ENCODE peak calls at places on chromosomes 7 and 10, in six cellular contexts. Y, C, U, R, E and T are unnamed samples.

GRCh38 chr7:665251-665650 is 61.2 kb upstream of the DNAAF5 start:
- DNase-seq in Y (peak; percentile 65), R (no peak), U (peak; percentile 56), C (no peak), E (peak; percentile 37), T (no peak)

GRCh38 chr7:157476654-157477549 is 140.1 kb downstream of the DNAJB6 start:
- DNase-seq in U (peak; percentile 41), E (no peak), R (no peak), C (no peak), Y (no peak), T (no peak)

GRCh38 chr10:14332895-14333294 is 2.2 kb upstream of the FRMD4A start:
- DNase-seq in E (no peak), C (no peak), R (no peak), U (no peak), Y (no peak), T (no peak)

GRCh38 chr7:113289140-113289740 is 170.9 kb upstream of the SMIM30 start:
- DNase-seq in C (no peak), E (peak; percentile 39), R (no peak), U (no peak), Y (peak; percentile 53), T (no peak)

GRCh38 chr10:126468876-126469643 is 80.8 kb upstream of the ADAM12 start:
- DNase-seq in C (no peak), R (no peak), Y (peak; percentile 77), E (no peak), U (no peak), T (no peak)

GRCh38 chr7:1343551-1343950 is 110.9 kb downstream of the UNCX start:
- DNase-seq in R (no peak), U (no peak), E (no peak), C (no peak), Y (no peak), T (peak; percentile 70)

GRCh38 chr7:68699090-68699711 is 899.1 kb upstream of the AUTS2 start:
- DNase-seq in C (no peak), U (no peak), R (no peak), Y (peak; percentile 97), E (no peak), T (no peak)

GRCh38 chr7:130141161-130141857 is 63.9 kb downstream of the TMEM209 start:
- DNase-seq in C (peak; percentile 81), E (peak; percentile 93), Y (peak; percentile 84), R (peak; percentile 54), U (peak; percentile 85), T (peak; percentile 89)

GRCh38 chr10:102596506-102596971 is 47.7 kb upstream of the TRIM8 start:
- DNase-seq in U (peak; percentile 65), R (peak; percentile 32), Y (peak; percentile 54), E (peak; percentile 83), C (peak; percentile 62), T (no peak)

GRCh38 chr10:2980791-2981360 is 86.5 kb upstream of the PFKP start:
- DNase-seq in Y (peak; percentile 78), C (no peak), U (no peak), R (no peak), E (no peak), T (no peak)

GRCh38 chr10:33161550-33162247 is 172.8 kb downstream of the NRP1 start:
- DNase-seq in R (no peak), Y (no peak), E (no peak), U (no peak), C (no peak), T (no peak)

GRCh38 chr10:122981066-122981464 is 864 bp downstream of the PSTK start:
- DNase-seq in E (peak; percentile 46), U (no peak), C (no peak), R (no peak), Y (peak; percentile 48), T (no peak)

GRCh38 chr7:130683026-130683425 is 3.3 kb downstream of the TSGA13 start:
- DNase-seq in Y (peak; percentile 26), U (no peak), R (no peak), C (no peak), E (no peak), T (no peak)

GRCh38 chr10:132608511-132609195 is 71.1 kb downstream of the INPP5A start:
- DNase-seq in Y (no peak), C (no peak), U (no peak), E (no peak), R (no peak), T (peak; percentile 80)

GRCh38 chr10:92517034-92517655 is 56.7 kb downstream of the IDE start:
- DNase-seq in E (peak; percentile 88), C (peak; percentile 64), U (peak; percentile 56), R (no peak), Y (peak; percentile 62), T (peak; percentile 44)

GRCh38 chr7:149196151-149196704 is 882 bp downstream of the ZNF282 start:
- DNase-seq in E (no peak), U (no peak), Y (no peak), R (no peak), C (peak; percentile 9), T (no peak)

GRCh38 chr10:29709484-29710002 is 74.8 kb upstream of the SVIL start:
- DNase-seq in U (no peak), C (no peak), E (no peak), R (no peak), Y (no peak), T (no peak)

GRCh38 chr7:13198036-13198435 is 510.6 kb downstream of the ARL4A start:
- DNase-seq in E (no peak), R (no peak), C (no peak), U (no peak), Y (peak; percentile 47), T (no peak)

GRCh38 chr10:93440591-93441012 is 41.5 kb downstream of the MYOF start:
- DNase-seq in C (no peak), Y (peak; percentile 51), R (no peak), E (no peak), U (no peak), T (no peak)

GRCh38 chr7:151871189-151871735 is 5.7 kb downstream of the PRKAG2 start:
- DNase-seq in R (peak; percentile 10), E (no peak), U (no peak), Y (no peak), C (no peak), T (no peak)

GRCh38 chr7:151868805-151869188 is 8.1 kb downstream of the PRKAG2 start:
- DNase-seq in E (no peak), U (no peak), R (no peak), Y (no peak), C (no peak), T (no peak)

GRCh38 chr7:151869457-151869856 is 7.5 kb downstream of the PRKAG2 start:
- DNase-seq in E (no peak), C (no peak), R (peak; percentile 10), U (no peak), Y (no peak), T (no peak)

GRCh38 chr7:151871904-151872303 is 5.0 kb downstream of the PRKAG2 start:
- DNase-seq in E (no peak), Y (no peak), U (no peak), C (no peak), R (peak; percentile 13), T (no peak)

DNA sequence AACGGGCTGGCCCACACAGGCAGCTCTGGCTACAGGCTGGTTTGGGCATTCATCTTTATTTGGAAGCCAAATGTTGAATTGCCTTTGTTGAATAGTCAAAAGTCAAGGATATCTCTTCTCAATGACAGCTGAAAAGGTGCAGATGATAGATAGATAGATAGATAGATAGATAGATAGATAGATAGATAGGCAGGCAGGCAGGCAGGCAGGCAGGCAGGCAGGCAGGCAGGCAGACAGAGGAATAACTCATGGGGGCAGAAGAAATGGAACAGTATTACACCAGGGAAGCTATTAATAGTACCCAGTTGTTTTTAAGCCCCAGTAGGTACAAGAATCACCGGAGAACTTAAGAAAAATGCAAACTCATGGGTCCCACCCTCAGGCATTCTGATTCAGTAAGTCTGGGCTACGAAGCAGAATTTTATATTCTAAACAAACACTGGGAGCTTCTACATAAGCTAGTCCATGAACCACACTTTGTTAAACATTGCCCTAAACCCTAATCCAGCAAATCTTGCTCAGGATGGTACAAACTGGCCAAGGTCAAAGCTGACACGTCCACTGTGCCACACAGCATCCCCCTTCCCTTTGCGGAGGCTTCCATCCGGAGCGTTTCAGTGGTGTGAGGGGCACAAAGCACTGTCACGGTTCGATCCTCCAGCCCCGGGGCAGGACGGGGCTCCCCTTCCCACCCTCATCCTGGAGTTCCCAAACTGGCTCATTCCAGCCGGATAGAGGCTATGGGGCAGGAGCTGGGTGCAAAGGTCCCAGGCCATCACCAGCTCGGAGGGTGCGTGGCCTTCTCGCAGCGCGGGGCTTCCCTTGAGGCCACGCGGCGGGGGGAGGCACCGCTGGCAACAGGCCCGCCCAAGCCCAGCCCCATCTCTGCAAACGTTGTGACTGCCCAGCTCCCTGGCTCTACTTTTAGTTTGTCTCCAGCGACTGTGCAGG is 6.7 kb downstream of the PRKAG2 start:
- DNase-seq in Y (no peak), R (peak; percentile 12), C (no peak), U (no peak), E (no peak), T (no peak)
- H3K9me3 ChIP-seq in Y (no peaks in the 10 kb centered on the region), R (no peaks in the 10 kb centered on the region), C (no peaks in the 10 kb centered on the region), U (no peaks in the 10 kb centered on the region), E (no peaks in the 10 kb centered on the region), T (no peaks in the 10 kb centered on the region)

DNA sequence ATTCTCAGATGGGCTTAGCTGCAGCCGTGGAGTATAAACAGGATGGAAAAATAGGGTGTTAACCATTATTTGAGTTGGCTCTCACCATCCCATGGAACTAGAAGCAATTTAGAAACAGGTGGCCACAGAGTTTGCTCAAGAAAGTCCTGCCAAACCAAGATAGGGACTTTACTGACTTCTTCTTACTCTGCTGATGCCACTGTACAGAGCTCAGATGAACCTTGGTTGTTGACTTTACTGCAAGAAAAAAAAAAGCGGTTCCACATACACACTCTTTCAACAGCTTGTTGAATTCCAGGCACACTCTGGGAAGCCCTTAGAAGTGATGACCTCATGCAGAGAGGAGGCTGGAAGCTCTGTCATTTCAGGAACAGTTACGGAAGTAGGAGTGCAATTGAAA is 753.4 kb downstream of the NRG3 start:
- DNase-seq in C (no peak), Y (no peak), U (no peak), E (peak; percentile 71), R (no peak), T (no peak)
- H3K4me1 ChIP-seq in C (no peaks in the 10 kb centered on the region), Y (no peaks in the 10 kb centered on the region), U (no peaks in the 10 kb centered on the region), E (no peaks in the 10 kb centered on the region), R (peaks cover 3% of the 10 kb centered on the region), T (no peaks in the 10 kb centered on the region)

DNA sequence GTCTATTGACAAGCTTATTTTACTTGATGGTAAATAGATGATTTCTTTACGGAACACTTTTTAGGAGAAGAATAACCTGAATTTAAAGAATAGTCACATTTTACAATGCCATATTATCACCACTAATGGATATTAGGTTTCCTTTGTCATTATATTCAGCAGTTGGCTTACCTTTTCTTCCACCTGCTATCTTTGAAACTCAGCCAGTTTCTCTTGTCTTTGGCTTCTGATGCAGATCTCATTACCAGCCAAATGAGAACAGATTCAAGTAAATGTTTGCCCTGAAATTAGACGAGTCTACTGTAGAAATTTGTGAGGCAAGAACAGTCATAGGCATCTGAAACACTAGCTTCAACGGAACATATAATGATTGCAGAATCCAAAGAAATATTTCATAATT is 85.5 kb upstream of the OIT3 start:
- DNase-seq in Y (no peak), C (no peak), U (no peak), E (no peak), R (no peak), T (no peak)
- H3K9me3 ChIP-seq in Y (no peaks in the 10 kb centered on the region), C (no peaks in the 10 kb centered on the region), U (no peaks in the 10 kb centered on the region), E (no peaks in the 10 kb centered on the region), R (no peaks in the 10 kb centered on the region), T (no peaks in the 10 kb centered on the region)

DNA sequence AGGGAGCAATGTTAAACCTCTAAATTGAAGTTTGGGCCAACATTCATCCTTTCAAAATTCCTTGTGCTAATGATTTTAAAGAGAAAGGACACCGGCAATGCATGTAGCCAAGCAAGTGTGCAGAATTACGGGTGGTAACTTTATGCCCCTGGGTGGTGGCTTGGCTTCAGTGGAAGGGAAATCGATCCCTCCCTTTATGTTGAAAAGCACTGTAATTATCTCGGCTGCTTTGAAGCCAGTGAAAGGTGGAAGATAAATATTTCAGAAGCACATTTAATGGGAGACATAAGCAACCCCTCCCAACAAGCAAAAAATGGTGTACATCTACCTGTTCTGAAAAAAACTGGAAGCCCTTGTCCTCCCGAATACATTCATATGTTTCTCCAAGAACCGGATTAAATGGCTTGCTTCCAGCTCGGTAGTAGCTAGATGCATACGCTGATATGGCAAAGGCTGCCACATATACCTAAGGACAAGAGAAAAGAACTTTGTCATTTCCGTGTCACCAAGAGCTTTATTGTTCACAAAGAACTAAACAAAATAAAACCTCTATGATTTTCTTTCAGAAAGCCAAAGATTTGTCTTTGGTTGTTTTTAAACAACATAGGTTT is 73.3 kb upstream of the GSDME start:
- DNase-seq in R (no peak), C (no peak), Y (no peak), E (no peak), U (no peak), T (no peak)
- H3K4me1 ChIP-seq in R (peaks cover 39% of the 10 kb centered on the region), C (peaks cover 11% of the 10 kb centered on the region), Y (peaks cover 26% of the 10 kb centered on the region), E (peaks cover 30% of the 10 kb centered on the region), U (no peaks in the 10 kb centered on the region), T (peaks cover 46% of the 10 kb centered on the region)